ENCODE peak calls at places on chromosome 7, in eight cellular contexts. B is body of pancreas, C is choroid plexus epithelial cell, R is AG04450, I is AG10803, V is brain microvascular endothelial cell, T is esophagus squamous epithelium, W is HCT116. H is an unnamed sample.

GRCh38 chr7:45211066-45211465 is 53.5 kb downstream of the RAMP3 start:
- DNase-seq in R (no peak), V (no peak), C (no peak), I (no peak), T (no peak), W (no peak), B (no peak), H (no peak)

GRCh38 chr7:46369933-46370654 is 449.0 kb upstream of the IGFBP3 start:
- DNase-seq in R (peak), I (peak), T (no peak), W (peak), B (no peak), V (peak), C (peak), H (peak)

GRCh38 chr7:143279186-143280098 is 5.3 kb upstream of the TMEM139 start:
- DNase-seq in W (no peak), B (no peak), I (peak), T (no peak), V (peak), C (peak), R (no peak), H (peak)

GRCh38 chr7:140005754-140006503 is 56.8 kb downstream of the PARP12 start:
- DNase-seq in C (peak), V (peak), T (no peak), W (peak), I (peak), R (no peak), B (no peak), H (peak)

GRCh38 chr7:143900230-143900766 is 1.7 kb downstream of the TCAF1 start:
- DNase-seq in I (no peak), V (peak), W (no peak), C (peak), T (no peak), R (no peak), B (peak), H (no peak)

GRCh38 chr7:83419013-83419412 is 229.9 kb downstream of the SEMA3E start:
- DNase-seq in I (no peak), W (no peak), T (no peak), V (no peak), C (no peak), B (no peak), R (no peak), H (no peak)

GRCh38 chr7:155002411-155003214 is at the start of gene PAXIP1:
- DNase-seq in R (no peak), V (no peak), W (no peak), I (peak), T (no peak), C (no peak), B (peak), H (peak)

GRCh38 chr7:43077732-43078391 is 34.6 kb upstream of the HECW1 start:
- DNase-seq in T (no peak), V (peak), C (peak), B (no peak), W (peak), R (no peak), I (no peak), H (peak)

GRCh38 chr7:29609162-29610030 is 45.8 kb downstream of the PRR15 start:
- DNase-seq in R (no peak), C (peak), V (no peak), W (peak), T (no peak), B (peak), I (peak), H (peak)

GRCh38 chr7:122528879-122529481 is 169.9 kb downstream of the RNF133 start:
- DNase-seq in I (peak), W (peak), C (peak), T (no peak), V (no peak), B (no peak), R (no peak), H (peak)

GRCh38 chr7:6237002-6237401 is 35.4 kb downstream of the CYTH3 start:
- DNase-seq in I (no peak), B (no peak), T (no peak), C (no peak), W (no peak), R (no peak), V (peak), H (no peak)

GRCh38 chr7:105827106-105827870 is 49.1 kb downstream of the ATXN7L1 start:
- DNase-seq in R (no peak), B (no peak), C (no peak), T (no peak), V (no peak), I (no peak), W (no peak), H (no peak)

GRCh38 chr7:45482451-45482850 is 91.7 kb upstream of the ADCY1 start:
- DNase-seq in T (no peak), C (no peak), R (no peak), I (no peak), W (no peak), B (no peak), V (no peak), H (no peak)

GRCh38 chr7:30510124-30511074 is 5.8 kb upstream of the GGCT start:
- DNase-seq in I (peak), T (no peak), C (peak), R (no peak), B (peak), W (peak), V (no peak), H (peak)

GRCh38 chr7:72298912-72299311 is 113.2 kb downstream of the CALN1 start:
- DNase-seq in V (no peak), T (no peak), W (no peak), R (no peak), I (no peak), B (no peak), C (no peak), H (no peak)

GRCh38 chr7:19674266-19674960 is 34.4 kb downstream of the POLR1F start:
- DNase-seq in R (no peak), C (peak), B (no peak), T (no peak), W (no peak), V (peak), I (peak), H (peak)

GRCh38 chr7:603152-603941 is 83.7 kb upstream of the PDGFA start:
- DNase-seq in W (no peak), C (no peak), B (no peak), R (no peak), V (no peak), T (no peak), I (no peak), H (no peak)

GRCh38 chr7:69739182-69739581 is 140.9 kb downstream of the AUTS2 start:
- DNase-seq in W (no peak), I (no peak), R (no peak), V (no peak), C (no peak), B (peak), T (no peak), H (no peak)

GRCh38 chr7:120272261-120272895 is 597 bp upstream of the KCND2 start:
- DNase-seq in C (peak), V (peak), W (peak), R (peak), I (peak), B (no peak), T (no peak), H (peak)

GRCh38 chr7:101185258-101185839 is 5.3 kb upstream of the NAT16 start:
- DNase-seq in C (no peak), W (no peak), V (peak), B (no peak), I (peak), R (no peak), T (no peak), H (no peak)

GRCh38 chr7:42691030-42691639 is 220.7 kb downstream of the C7orf25 start:
- DNase-seq in C (peak), R (no peak), V (peak), I (peak), W (peak), T (no peak), B (no peak), H (peak)

GRCh38 chr7:27092753-27093097 is 3.1 kb downstream of the HOXA1 start:
- DNase-seq in I (no peak), T (no peak), B (no peak), C (no peak), R (no peak), V (no peak), W (no peak), H (no peak)

GRCh38 chr7:150745086-150745485 is 7.9 kb downstream of the GIMAP5 start:
- DNase-seq in I (no peak), T (no peak), V (no peak), B (no peak), R (no peak), C (no peak), W (no peak), H (no peak)

GRCh38 chr7:79668292-79668691 is 214.8 kb upstream of the MAGI2 start:
- DNase-seq in C (peak), R (no peak), T (no peak), V (peak), I (peak), W (no peak), B (no peak), H (peak)

GRCh38 chr7:28714452-28715120 is 243.5 kb downstream of the TRIL start:
- DNase-seq in C (no peak), V (no peak), B (no peak), T (no peak), W (no peak), I (no peak), R (no peak), H (no peak)

GRCh38 chr7:150356265-150356897 is 12.2 kb upstream of the REPIN1 start:
- DNase-seq in R (no peak), T (no peak), W (peak), B (no peak), V (no peak), C (peak), I (peak), H (peak)

GRCh38 chr7:77439572-77439971 is 23.4 kb upstream of the GSAP start:
- DNase-seq in C (peak), R (no peak), V (no peak), W (no peak), B (peak), I (peak), T (no peak), H (no peak)

GRCh38 chr7:46071601-46072000 is 150.5 kb upstream of the IGFBP3 start:
- DNase-seq in W (no peak), C (peak), B (no peak), R (no peak), I (peak), T (no peak), V (peak), H (peak)

GRCh38 chr7:45180084-45180986 is 22.7 kb downstream of the RAMP3 start:
- DNase-seq in C (no peak), I (no peak), T (no peak), W (no peak), V (no peak), R (no peak), B (no peak), H (no peak)

GRCh38 chr7:106493041-106493731 is 167.8 kb downstream of the CCDC71L start:
- DNase-seq in W (no peak), C (no peak), I (no peak), T (no peak), R (no peak), B (peak), V (no peak), H (no peak)

DNA sequence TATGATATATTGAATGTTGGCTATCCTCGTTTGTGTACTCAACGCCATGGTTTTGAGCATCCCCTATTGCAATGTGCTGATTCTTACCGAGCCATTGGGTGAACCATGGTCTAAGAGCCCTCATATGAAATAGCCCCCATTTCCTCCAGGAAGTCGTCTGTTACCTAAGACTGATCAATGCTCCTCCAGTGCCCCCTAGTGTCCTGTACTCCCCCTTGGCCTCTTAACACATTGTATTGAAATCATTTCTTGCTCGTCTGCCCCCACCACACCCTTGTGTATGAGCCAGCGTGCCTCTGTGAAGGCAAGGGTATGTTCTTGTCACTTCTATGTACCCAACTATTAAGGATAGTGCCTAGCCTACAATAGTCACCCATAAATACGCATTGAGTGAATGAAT is 11.2 kb upstream of the SLC35B4 start:
- DNase-seq in C (peak), R (no peak), W (peak), B (peak), I (peak), T (no peak), V (peak), H (peak)
- TF ChIP-seq CTCF in C (peak), R (peak), W (peak), B (peak), I (peak), T (no peak), V (peak), H (peak)

GRCh38 chr7:24654305-24654704 is 81.1 kb downstream of the PALS2 start:
- DNase-seq in C (no peak), T (no peak), R (no peak), I (no peak), B (no peak), W (no peak), V (no peak), H (no peak)

GRCh38 chr7:24652551-24652950 is 79.3 kb downstream of the PALS2 start:
- DNase-seq in T (no peak), V (no peak), R (no peak), W (no peak), I (no peak), C (no peak), B (no peak), H (no peak)

GRCh38 chr7:24656608-24657007 is 83.4 kb downstream of the PALS2 start:
- DNase-seq in I (no peak), R (no peak), V (no peak), W (no peak), B (no peak), C (no peak), T (no peak), H (no peak)

GRCh38 chr7:24657980-24658379 is 84.7 kb downstream of the PALS2 start:
- DNase-seq in R (no peak), B (no peak), W (no peak), C (no peak), I (no peak), V (no peak), T (no peak), H (no peak)

GRCh38 chr7:24653316-24654085 is 80.2 kb downstream of the PALS2 start:
- DNase-seq in B (no peak), C (no peak), V (no peak), R (no peak), W (no peak), T (no peak), I (peak), H (no peak)
- H3K4me3 ChIP-seq in B (no peak), C (no peak), V (no peak), R (no peak), W (no peak), T (no peak), I (peak), H (peak)

GRCh38 chr7:37916017-37916672 is 472 bp downstream of the SFRP4 start:
- DNase-seq in T (no peak), C (no peak), B (peak), V (peak), R (no peak), W (no peak), I (no peak), H (no peak)

GRCh38 chr7:37916673-37917660 is at the start of gene SFRP4:
- DNase-seq in T (no peak), B (peak), V (peak), C (peak), R (no peak), I (peak), W (peak), H (peak)

GRCh38 chr7:37920619-37921339 is at the start of gene EPDR1:
- DNase-seq in W (peak), C (no peak), V (peak), B (peak), I (peak), R (no peak), T (no peak), H (no peak)

GRCh38 chr7:37920305-37920618 is 178 bp upstream of the EPDR1 start:
- DNase-seq in C (no peak), R (no peak), V (no peak), I (no peak), W (no peak), T (no peak), B (no peak), H (no peak)

GRCh38 chr7:37918526-37918925 is 1.9 kb upstream of the SFRP4 start:
- DNase-seq in C (no peak), I (no peak), T (no peak), R (no peak), V (no peak), W (no peak), B (no peak), H (no peak)
- TF ChIP-seq CTCF in C (no peak), I (no peak), T (no peak), R (no peak), V (peak), W (peak), B (no peak), H (no peak)

GRCh38 chr7:47579458-47579857 is 2.5 kb downstream of the TNS3 start:
- DNase-seq in T (no peak), I (no peak), C (no peak), V (no peak), B (no peak), R (no peak), W (no peak), H (no peak)
- H3K4me3 ChIP-seq in T (no peak), I (peak), C (no peak), V (no peak), B (no peak), R (peak), W (no peak), H (no peak)

GRCh38 chr7:98922392-98923107 is 44.2 kb downstream of the TRRAP start:
- DNase-seq in C (peak), R (peak), T (no peak), B (peak), I (peak), V (peak), W (no peak), H (peak)
- TF ChIP-seq CTCF in C (peak), R (no peak), T (no peak), B (no peak), I (peak), V (no peak), W (no peak), H (peak)

GRCh38 chr7:87628780-87629569 is 777 bp downstream of the RUNDC3B start:
- DNase-seq in B (peak), C (peak), R (no peak), V (no peak), T (no peak), I (no peak), W (peak), H (peak)
- H3K4me3 ChIP-seq in B (peak), C (peak), R (peak), V (peak), T (peak), I (peak), W (peak), H (peak)

GRCh38 chr7:33903770-33904679 is 1.3 kb upstream of the BMPER start:
- DNase-seq in C (peak), B (peak), V (no peak), W (no peak), T (no peak), I (peak), R (no peak), H (peak)

GRCh38 chr7:33907625-33908024 is 2.3 kb downstream of the BMPER start:
- DNase-seq in R (no peak), T (no peak), V (no peak), B (no peak), C (no peak), W (no peak), I (no peak), H (no peak)

GRCh38 chr7:33905389-33906032 is at the start of gene BMPER:
- DNase-seq in R (no peak), T (no peak), I (peak), W (no peak), B (peak), V (no peak), C (no peak), H (peak)

GRCh38 chr7:33906697-33907096 is 1.4 kb downstream of the BMPER start:
- DNase-seq in C (no peak), B (no peak), V (no peak), T (no peak), I (no peak), R (no peak), W (no peak), H (no peak)

GRCh38 chr7:33904680-33905388 is 505 bp upstream of the BMPER start:
- DNase-seq in V (no peak), I (peak), T (no peak), B (peak), W (no peak), R (no peak), C (peak), H (peak)
- TF ChIP-seq CTCF in V (peak), I (peak), T (no peak), B (no peak), W (no peak), R (peak), C (no peak), H (no peak)

H was measured in fibroblast of pulmonary artery.